ENCODE peak calls at places on chromosomes 12 and 14, in seven cellular contexts. C is NCI-H345; D is hepatic stellate cell; U is COLO829; K is AG09309; L is tibial artery; Z is CD8-positive, alpha-beta memory T cell. I is an unnamed sample.

GRCh38 chr14:55092326-55092725 is 36.7 kb upstream of the LGALS3 start:
- DNase-seq in L (no peak), Z (no peak), D (no peak), U (no peak), C (no peak), K (peak), I (no peak)

GRCh38 chr12:25829192-25829591 is 129.3 kb upstream of the RASSF8 start:
- DNase-seq in Z (no peak), C (no peak), D (peak), U (peak), K (peak), L (peak), I (no peak)

GRCh38 chr12:124482567-124482893 is 84.9 kb downstream of the NCOR2 start:
- DNase-seq in L (no peak), D (no peak), K (no peak), C (no peak), U (no peak), Z (no peak), I (no peak)

GRCh38 chr12:607541-608001 is 55.7 kb downstream of the NINJ2 start:
- DNase-seq in U (no peak), L (peak), K (no peak), D (no peak), C (no peak), Z (no peak), I (no peak)

GRCh38 chr14:103195828-103196615 is 72.8 kb downstream of the TNFAIP2 start:
- DNase-seq in Z (no peak), L (no peak), D (no peak), K (no peak), C (no peak), U (no peak), I (no peak)

GRCh38 chr12:70849265-70849960 is 71.1 kb downstream of the PTPRR start:
- DNase-seq in L (no peak), U (peak), D (no peak), C (peak), Z (no peak), K (no peak), I (no peak)

GRCh38 chr14:101948666-101949205 is 15.6 kb upstream of the DYNC1H1 start:
- DNase-seq in Z (no peak), C (no peak), K (no peak), D (no peak), L (no peak), U (no peak), I (no peak)

GRCh38 chr12:9750276-9751203 is 10.2 kb downstream of the CD69 start:
- DNase-seq in L (no peak), D (peak), K (peak), U (peak), Z (peak), C (peak), I (peak)

GRCh38 chr12:95258146-95258545 is 40.5 kb downstream of the VEZT start:
- DNase-seq in L (no peak), C (no peak), K (no peak), D (no peak), Z (no peak), U (no peak), I (no peak)

GRCh38 chr12:28807535-28807934 is 341.5 kb upstream of the FAR2 start:
- DNase-seq in U (no peak), D (no peak), K (no peak), C (no peak), Z (no peak), L (no peak), I (no peak)

GRCh38 chr12:52691076-52691764 is 11.0 kb upstream of the KRT1 start:
- DNase-seq in U (no peak), C (peak), L (no peak), Z (peak), D (no peak), K (no peak), I (peak)

GRCh38 chr14:78310263-78310662 is 140.1 kb downstream of the NRXN3 start:
- DNase-seq in L (no peak), Z (no peak), C (peak), K (no peak), U (no peak), D (no peak), I (no peak)

GRCh38 chr14:106610691-106611090 is 1084.3 kb downstream of the TMEM121 start:
- DNase-seq in K (no peak), C (peak), D (no peak), L (no peak), U (no peak), Z (no peak), I (no peak)

GRCh38 chr12:113477842-113478215 is 6.2 kb upstream of the LHX5 start:
- DNase-seq in D (no peak), L (no peak), U (no peak), C (no peak), K (no peak), Z (no peak), I (no peak)

GRCh38 chr12:124700810-124701594 is 133.6 kb upstream of the NCOR2 start:
- DNase-seq in C (no peak), K (no peak), Z (no peak), D (peak), L (peak), U (no peak), I (no peak)

GRCh38 chr12:110858848-110859247 is 12.1 kb downstream of the CCDC63 start:
- DNase-seq in C (no peak), Z (no peak), L (no peak), U (no peak), D (no peak), K (no peak), I (no peak)

GRCh38 chr12:89947437-89948265 is 239.0 kb upstream of the ATP2B1 start:
- DNase-seq in Z (no peak), C (no peak), U (peak), K (peak), L (no peak), D (peak), I (no peak)